ENCODE peak calls at places on chromosomes 13 and 19, in seven cellular contexts. Y is NT2/D1, U is stomach, T is ovary, G is GM23338, F is cardiac muscle cell, K is body of pancreas. P is an unnamed sample.

GRCh38 chr13:40189426-40189825 is 477.0 kb downstream of the FOXO1 start:
- DNase-seq in G (no peak), K (no peak), F (no peak), T (no peak), Y (no peak), U (no peak), P (no peak)

GRCh38 chr13:67221630-67222226 is 8.4 kb downstream of the PCDH9 start:
- DNase-seq in Y (no peak), K (no peak), G (no peak), F (peak; percentile 1), U (no peak), T (no peak), P (no peak)

GRCh38 chr13:28423010-28423409 is 71.9 kb downstream of the FLT1 start:
- DNase-seq in K (peak; percentile 7), F (no peak), U (no peak), G (no peak), T (no peak), Y (no peak), P (peak; percentile 27)

GRCh38 chr19:17209126-17210036 is 5.8 kb upstream of the USE1 start:
- DNase-seq in F (peak; percentile 34), G (peak; percentile 99), U (peak; percentile 30), K (no peak), Y (peak; percentile 89), T (no peak), P (no peak)

GRCh38 chr13:105773241-105773640 is 762.2 kb downstream of the EFNB2 start:
- DNase-seq in K (no peak), T (no peak), U (no peak), Y (no peak), G (no peak), F (no peak), P (no peak)

GRCh38 chr13:80131204-80131603 is 209.7 kb downstream of the SPRY2 start:
- DNase-seq in T (peak; percentile 57), U (peak; percentile 73), F (peak; percentile 82), Y (no peak), G (peak; percentile 60), K (peak; percentile 82), P (peak; percentile 84)

GRCh38 chr13:22194106-22194810 is 523.4 kb downstream of the FGF9 start:
- DNase-seq in U (no peak), Y (no peak), F (no peak), T (no peak), G (no peak), K (no peak), P (no peak)

GRCh38 chr13:110625771-110626321 is 10.5 kb downstream of the NAXD start:
- DNase-seq in U (peak; percentile 77), Y (no peak), T (no peak), G (no peak), F (no peak), K (peak; percentile 30), P (no peak)

GRCh38 chr13:94419304-94419943 is 60.1 kb downstream of the DCT start:
- DNase-seq in G (no peak), T (no peak), K (no peak), F (peak; percentile 82), U (no peak), Y (no peak), P (no peak)

GRCh38 chr19:3441986-3442329 is 38.4 kb downstream of the SMIM24 start:
- DNase-seq in G (no peak), K (no peak), T (no peak), F (no peak), U (no peak), Y (no peak), P (no peak)

GRCh38 chr13:110298566-110299321 is 8.2 kb downstream of the COL4A1 start:
- DNase-seq in Y (no peak), U (no peak), K (no peak), T (peak; percentile 69), G (peak; percentile 65), F (peak; percentile 72), P (no peak)

DNA sequence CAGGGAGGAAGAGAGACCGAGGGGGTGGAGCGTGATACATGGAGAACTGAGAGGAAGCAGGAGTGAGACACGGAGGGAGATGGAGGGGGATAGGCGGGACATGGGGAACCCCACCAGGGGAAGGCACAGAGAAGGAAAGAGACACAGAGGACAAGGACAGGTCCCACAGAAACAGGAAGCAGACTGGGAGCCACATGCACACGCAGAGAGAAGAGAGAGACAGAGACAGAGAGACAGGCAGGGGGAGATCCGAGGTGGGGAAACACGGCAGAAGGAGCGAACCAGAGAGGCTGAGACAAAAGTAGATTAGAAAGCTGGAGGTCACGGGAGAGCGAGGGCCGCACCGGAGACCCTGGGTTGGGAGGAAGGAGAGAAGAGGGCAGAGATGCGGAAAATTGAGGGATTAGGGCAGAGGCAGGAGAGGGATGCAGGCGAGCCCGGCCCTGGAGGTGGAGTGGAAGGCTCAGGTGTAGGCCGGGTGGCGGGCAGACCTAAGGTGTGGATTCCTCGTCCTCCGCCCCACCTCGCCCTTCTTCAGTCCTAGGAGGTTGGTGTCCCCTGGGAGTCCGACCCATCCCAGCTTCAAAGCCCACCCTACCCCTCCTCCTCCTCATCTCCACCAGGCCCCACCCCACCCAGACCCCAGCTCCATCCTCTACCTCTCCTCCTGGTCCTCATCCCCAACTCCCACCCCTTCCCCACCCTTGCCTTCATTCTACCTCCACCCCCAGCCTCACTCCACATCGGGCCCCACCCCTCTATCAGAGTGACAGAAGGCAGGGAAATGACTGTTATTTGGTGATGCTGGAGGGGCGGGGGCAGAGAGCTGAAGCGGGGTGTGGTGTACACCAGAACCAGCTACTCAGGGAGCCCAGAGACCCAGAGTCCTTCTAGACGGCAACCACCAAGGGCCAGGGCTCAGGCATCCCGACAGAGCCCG is 6.7 kb downstream of the ERFL start:
- DNase-seq in K (no peak), G (no peak), Y (no peak), F (no peak), U (no peak), T (no peak), P (no peak)
- H3K27me3 ChIP-seq in K (no peaks in the 10 kb centered on the region), G (peaks cover 98% of the 10 kb centered on the region), Y (peaks cover 90% of the 10 kb centered on the region), F (peaks cover 98% of the 10 kb centered on the region), U (peaks cover 99% of the 10 kb centered on the region), T (peaks cover 3% of the 10 kb centered on the region), P (peaks cover 96% of the 10 kb centered on the region)

GRCh38 chr19:51247972-51248371 is 2.9 kb upstream of the SIGLECL1 start:
- DNase-seq in T (no peak), K (no peak), G (no peak), F (no peak), Y (no peak), U (no peak), P (no peak)
- H3K4me1 ChIP-seq in T (no peaks in the 10 kb centered on the region), K (no peaks in the 10 kb centered on the region), G (no peaks in the 10 kb centered on the region), F (no peaks in the 10 kb centered on the region), Y (no peaks in the 10 kb centered on the region), U (no peaks in the 10 kb centered on the region), P (no peaks in the 10 kb centered on the region)

DNA sequence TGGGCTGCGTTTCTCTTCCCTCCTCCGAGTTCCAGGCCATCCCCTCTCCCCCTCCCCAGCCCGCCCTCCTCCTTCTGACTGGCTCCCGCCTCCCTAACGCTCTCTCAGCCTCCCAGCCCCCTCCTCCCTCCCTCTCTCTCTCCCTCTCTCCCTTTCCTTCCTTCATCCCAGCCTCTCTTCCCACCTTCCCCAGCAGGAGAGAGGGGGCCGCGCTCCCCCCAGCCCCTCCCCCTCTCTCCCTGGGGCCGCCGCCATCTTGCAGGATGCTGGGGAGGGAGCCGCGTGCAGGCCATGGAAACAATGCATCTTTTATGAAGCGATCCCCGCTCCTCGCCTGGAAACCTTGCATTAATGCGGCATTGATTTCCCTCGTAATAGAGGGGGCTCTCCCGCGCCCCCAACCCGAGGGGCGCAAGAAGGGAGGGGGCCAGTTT is 42.6 kb upstream of the ADGRL1 start:
- DNase-seq in K (peak; percentile 5), F (peak; percentile 91), U (no peak), T (peak; percentile 70), G (peak; percentile 95), Y (peak; percentile 91), P (peak; percentile 40)
- H3K4me3 ChIP-seq in K (no peak overlapping the region), F (peak overlapping the region; percentile 26), U (peak overlapping the region; percentile 54), T (peak overlapping the region; percentile 56), G (peak overlapping the region; percentile 74), Y (peak overlapping the region; percentile 47), P (peak overlapping the region; percentile 38)

GRCh38 chr13:57633141-57633949 is 1.8 kb downstream of the PCDH17 start:
- DNase-seq in U (peak; percentile 26), G (peak; percentile 88), F (peak; percentile 10), Y (no peak), T (peak; percentile 37), K (peak; percentile 71), P (peak; percentile 81)
- H3K27me3 ChIP-seq in U (peaks cover 75% of the 10 kb centered on the region), G (peaks cover 92% of the 10 kb centered on the region), F (peaks cover 36% of the 10 kb centered on the region), Y (peaks cover 49% of the 10 kb centered on the region), T (no peaks in the 10 kb centered on the region), K (no peaks in the 10 kb centered on the region), P (peaks cover 23% of the 10 kb centered on the region)

GRCh38 chr13:49641810-49642291 is 13.5 kb downstream of the ARL11 start:
- DNase-seq in G (no peak), F (peak; percentile 90), K (no peak), Y (no peak), T (no peak), U (no peak), P (no peak)

GRCh38 chr13:49638416-49639072 is 10.2 kb downstream of the ARL11 start:
- DNase-seq in K (no peak), G (no peak), Y (no peak), U (no peak), T (no peak), F (no peak), P (no peak)

GRCh38 chr13:49636705-49637104 is 8.4 kb downstream of the ARL11 start:
- DNase-seq in T (no peak), Y (no peak), K (no peak), F (no peak), G (no peak), U (no peak), P (no peak)

GRCh38 chr13:49635599-49636433 is 7.5 kb downstream of the ARL11 start:
- DNase-seq in K (peak; percentile 15), Y (no peak), T (no peak), U (peak; percentile 53), G (peak; percentile 89), F (peak; percentile 87), P (no peak)

DNA sequence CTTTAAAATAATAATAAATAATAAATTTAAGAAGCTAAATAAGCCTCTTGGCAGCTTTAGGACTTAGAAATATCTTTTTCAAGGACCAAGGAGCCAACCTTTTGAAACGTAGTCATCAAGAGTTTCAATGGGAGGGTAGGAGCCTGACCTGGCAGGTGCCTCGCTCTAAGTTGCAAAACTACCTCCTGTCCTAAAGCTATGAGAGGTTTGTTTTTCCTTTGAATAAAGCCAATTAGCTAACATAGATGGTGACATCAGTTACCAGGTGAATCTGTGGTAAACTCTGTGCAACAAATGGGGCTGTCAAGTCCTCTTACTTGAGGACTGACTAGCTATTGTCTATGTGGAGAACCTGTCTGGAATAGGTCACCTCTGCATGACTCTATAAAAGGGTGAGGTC is 9.7 kb downstream of the ARL11 start:
- DNase-seq in U (no peak), Y (no peak), G (no peak), F (no peak), T (no peak), K (no peak), P (no peak)
- H3K4me1 ChIP-seq in U (peaks cover 7% of the 10 kb centered on the region), Y (no peaks in the 10 kb centered on the region), G (peaks cover 14% of the 10 kb centered on the region), F (peaks cover under 1% of the 10 kb centered on the region), T (no peaks in the 10 kb centered on the region), K (no peaks in the 10 kb centered on the region), P (peaks cover 19% of the 10 kb centered on the region)

DNA sequence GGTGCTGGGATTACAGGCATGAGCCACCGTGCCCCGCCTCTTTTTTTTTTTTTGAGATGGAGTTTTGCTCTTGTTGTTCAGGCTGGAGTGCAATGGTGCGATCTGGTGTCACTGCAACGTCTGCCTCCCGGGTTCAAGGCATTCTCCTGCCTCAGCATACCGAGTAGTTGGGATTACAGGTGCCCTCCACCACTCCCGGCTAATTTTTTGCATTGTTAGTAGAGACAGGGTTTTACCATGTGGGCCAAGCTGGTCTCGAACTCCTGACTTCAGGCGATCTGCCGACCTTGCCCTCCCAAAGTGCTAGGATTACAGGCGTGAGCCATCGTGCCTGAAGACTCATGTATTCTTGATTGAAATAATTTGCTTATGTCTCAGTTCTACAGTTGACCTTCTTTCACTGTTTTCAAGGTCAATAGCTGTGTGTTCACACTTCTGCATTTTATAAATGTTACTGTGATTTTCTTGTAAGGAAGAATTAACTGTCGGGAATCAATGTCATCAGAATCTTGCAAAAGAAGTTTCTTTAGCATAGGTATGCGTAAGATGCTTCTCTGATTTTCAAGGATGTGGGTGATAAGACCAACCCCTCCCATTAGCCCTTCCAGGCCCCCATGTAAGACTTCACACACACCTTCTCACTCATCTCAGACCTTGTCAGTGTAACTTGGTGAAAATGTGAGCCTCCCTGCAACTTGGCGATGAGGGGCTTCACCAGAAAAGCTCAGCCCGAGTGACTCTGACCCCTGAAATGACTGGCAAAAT is 12.7 kb upstream of the ZNF701 start:
- DNase-seq in F (no peak), U (no peak), G (no peak), K (no peak), Y (no peak), T (no peak), P (no peak)
- H3K4me3 ChIP-seq in F (no peak overlapping the region), U (no peak overlapping the region), G (no peak overlapping the region), K (no peak overlapping the region), Y (no peak overlapping the region), T (no peak overlapping the region), P (no peak overlapping the region)

P was measured in heart right ventricle.